ENCODE peak calls at places on chromosomes 2 and 18, in ten cellular contexts. A is stomach, E is heart left ventricle, X is prostate gland, J is A549, I is breast epithelium, K is K562, Q is uterus, M is sigmoid colon, F is transverse colon. L is an unnamed sample. For H3K4me1, the result is how much of the 10 kb centered on the place peaks cover.

GRCh38 chr2:127479219-127479825 is 47.0 kb downstream of the IWS1 start:
- DNase-seq in A (no peak), E (no peak), X (no peak), J (peak), I (no peak), K (peak), Q (no peak), M (no peak), F (no peak), L (no peak)

GRCh38 chr2:66555076-66555475 is 120.2 kb downstream of the MEIS1 start:
- DNase-seq in A (no peak), E (no peak), X (no peak), J (no peak), I (no peak), K (peak), Q (no peak), M (no peak), F (no peak), L (no peak)

GRCh38 chr18:23859466-23860352 is 154.8 kb upstream of the TTC39C start:
- DNase-seq in A (no peak), E (no peak), X (no peak), J (no peak), I (no peak), K (no peak), Q (no peak), M (no peak), F (no peak), L (no peak)

GRCh38 chr2:218405365-218406208 is 5.9 kb downstream of the CTDSP1 start:
- DNase-seq in A (no peak), E (peak), X (no peak), J (no peak), I (no peak), K (no peak), Q (peak), M (peak), F (no peak), L (peak)

GRCh38 chr2:219001100-219001576 is 7.9 kb upstream of the CRYBA2 start:
- DNase-seq in A (no peak), E (no peak), X (no peak), J (no peak), I (no peak), K (no peak), Q (no peak), M (no peak), F (no peak), L (no peak)

GRCh38 chr2:30714811-30715709 is 92.2 kb downstream of the CAPN13 start:
- DNase-seq in A (peak), E (no peak), X (no peak), J (no peak), I (no peak), K (no peak), Q (no peak), M (peak), F (no peak), L (no peak)

GRCh38 chr18:56890632-56891031 is 239.5 kb downstream of the WDR7 start:
- DNase-seq in A (no peak), E (no peak), X (no peak), J (peak), I (no peak), K (no peak), Q (no peak), M (no peak), F (no peak), L (no peak)

GRCh38 chr2:5693288-5694015 is 1.3 kb downstream of the SOX11 start:
- DNase-seq in A (no peak), E (no peak), X (no peak), J (peak), I (no peak), K (no peak), Q (no peak), M (no peak), F (no peak), L (no peak)

GRCh38 chr2:191635333-191636234 is 42.4 kb upstream of the NABP1 start:
- DNase-seq in A (no peak), E (no peak), X (no peak), J (no peak), I (no peak), K (no peak), Q (no peak), M (no peak), F (no peak), L (no peak)

GRCh38 chr18:74906189-74906588 is 302.8 kb downstream of the PTGR3 start:
- DNase-seq in A (no peak), E (no peak), X (no peak), J (no peak), I (no peak), K (no peak), Q (no peak), M (no peak), F (peak), L (no peak)

GRCh38 chr18:3623769-3624545 is 174.0 kb downstream of the TGIF1 start:
- DNase-seq in A (peak), E (peak), X (peak), J (peak), I (peak), K (peak), Q (peak), M (peak), F (peak), L (peak)

GRCh38 chr2:147789720-147790119 is 55.1 kb upstream of the ACVR2A start:
- DNase-seq in A (no peak), E (no peak), X (no peak), J (no peak), I (no peak), K (no peak), Q (no peak), M (no peak), F (no peak), L (no peak)

GRCh38 chr2:204205548-204205947 is 269.0 kb downstream of the ICOS start:
- DNase-seq in A (no peak), E (no peak), X (no peak), J (no peak), I (no peak), K (no peak), Q (no peak), M (no peak), F (no peak), L (no peak)

GRCh38 chr2:96870631-96871255 is 863 bp upstream of the SEMA4C start:
- DNase-seq in A (peak), E (no peak), X (peak), J (peak), I (peak), K (peak), Q (peak), M (peak), F (peak), L (peak)

GRCh38 chr2:12555012-12555645 is 161.6 kb upstream of the TRIB2 start:
- DNase-seq in A (no peak), E (no peak), X (no peak), J (no peak), I (no peak), K (peak), Q (no peak), M (no peak), F (no peak), L (no peak)

GRCh38 chr2:162333968-162334367 is 10.0 kb upstream of the GCA start:
- DNase-seq in A (peak), E (no peak), X (no peak), J (peak), I (no peak), K (no peak), Q (no peak), M (no peak), F (peak), L (peak)

GRCh38 chr2:3108710-3109702 is 268.6 kb downstream of the EIPR1 start:
- DNase-seq in A (no peak), E (no peak), X (no peak), J (no peak), I (no peak), K (no peak), Q (no peak), M (peak), F (no peak), L (no peak)

GRCh38 chr2:88813612-88814011 is 122.1 kb downstream of the RPIA start:
- DNase-seq in A (no peak), E (no peak), X (no peak), J (no peak), I (no peak), K (no peak), Q (no peak), M (no peak), F (no peak), L (no peak)

GRCh38 chr2:206920310-206920709 is 19.0 kb upstream of the CPO start:
- DNase-seq in A (no peak), E (no peak), X (no peak), J (no peak), I (no peak), K (no peak), Q (no peak), M (no peak), F (no peak), L (no peak)

GRCh38 chr2:100416939-100417744 is at the start of gene CHST10:
- DNase-seq in A (peak), E (peak), X (peak), J (peak), I (no peak), K (peak), Q (peak), M (peak), F (peak), L (peak)

GRCh38 chr2:8629402-8629801 is 52.5 kb upstream of the ID2 start:
- DNase-seq in A (no peak), E (no peak), X (no peak), J (no peak), I (no peak), K (no peak), Q (no peak), M (no peak), F (no peak), L (no peak)

GRCh38 chr2:210577263-210578071 is 21.1 kb downstream of the CPS1 start:
- DNase-seq in A (no peak), E (no peak), X (no peak), J (peak), I (no peak), K (peak), Q (no peak), M (no peak), F (no peak), L (no peak)

GRCh38 chr2:164967781-164968228 is 12.5 kb upstream of the SLC38A11 start:
- DNase-seq in A (no peak), E (no peak), X (peak), J (peak), I (no peak), K (no peak), Q (no peak), M (no peak), F (no peak), L (no peak)

GRCh38 chr2:96727431-96727830 is 12.4 kb downstream of the LMAN2L start:
- DNase-seq in A (no peak), E (no peak), X (no peak), J (peak), I (no peak), K (no peak), Q (no peak), M (peak), F (no peak), L (no peak)

GRCh38 chr2:196606516-196606915 is 33.0 kb upstream of the CCDC150 start:
- DNase-seq in A (no peak), E (no peak), X (no peak), J (no peak), I (no peak), K (no peak), Q (no peak), M (no peak), F (no peak), L (no peak)

GRCh38 chr2:33190393-33190937 is 243.7 kb downstream of the LTBP1 start:
- DNase-seq in A (no peak), E (no peak), X (no peak), J (no peak), I (no peak), K (no peak), Q (no peak), M (no peak), F (no peak), L (no peak)

GRCh38 chr2:67923696-67924095 is 139.1 kb downstream of the C1D start:
- DNase-seq in A (no peak), E (no peak), X (no peak), J (no peak), I (no peak), K (no peak), Q (no peak), M (no peak), F (no peak), L (peak)

GRCh38 chr2:25378731-25379490 is 37.2 kb upstream of the DNMT3A start:
- DNase-seq in A (peak), E (no peak), X (no peak), J (no peak), I (no peak), K (no peak), Q (no peak), M (peak), F (no peak), L (no peak)

GRCh38 chr2:6079405-6079804 is 387.2 kb downstream of the SOX11 start:
- DNase-seq in A (no peak), E (no peak), X (no peak), J (no peak), I (no peak), K (no peak), Q (no peak), M (no peak), F (no peak), L (no peak)

GRCh38 chr2:169393068-169393590 is 30.8 kb upstream of the LRP2 start:
- DNase-seq in A (no peak), E (no peak), X (no peak), J (no peak), I (peak), K (no peak), Q (no peak), M (no peak), F (no peak), L (no peak)

GRCh38 chr2:43831438-43832294 is 7.0 kb downstream of the ABCG5 start:
- DNase-seq in A (no peak), E (no peak), X (no peak), J (no peak), I (no peak), K (no peak), Q (no peak), M (no peak), F (no peak), L (peak)

GRCh38 chr18:48824231-48824970 is 126.4 kb downstream of the SMAD7 start:
- DNase-seq in A (peak), E (peak), X (no peak), J (no peak), I (no peak), K (no peak), Q (peak), M (peak), F (no peak), L (peak)

GRCh38 chr2:190432567-190433231 is 24.5 kb downstream of the MFSD6 start:
- DNase-seq in A (no peak), E (no peak), X (no peak), J (no peak), I (no peak), K (no peak), Q (no peak), M (no peak), F (no peak), L (peak)

GRCh38 chr18:68763082-68763481 is 34.8 kb upstream of the CCDC102B start:
- DNase-seq in A (no peak), E (no peak), X (no peak), J (no peak), I (no peak), K (no peak), Q (no peak), M (no peak), F (no peak), L (no peak)

GRCh38 chr2:233053928-233054774 is 6.0 kb upstream of the INPP5D start:
- DNase-seq in A (peak), E (peak), X (peak), J (peak), I (no peak), K (peak), Q (no peak), M (peak), F (peak), L (peak)

GRCh38 chr2:88265352-88265960 is 95.3 kb downstream of the THNSL2 start:
- DNase-seq in A (no peak), E (peak), X (no peak), J (peak), I (peak), K (peak), Q (no peak), M (no peak), F (no peak), L (no peak)

GRCh38 chr2:103615706-103616105 is 853.9 kb downstream of the TMEM182 start:
- DNase-seq in A (no peak), E (no peak), X (no peak), J (no peak), I (no peak), K (no peak), Q (no peak), M (no peak), F (no peak), L (no peak)

GRCh38 chr2:106858810-106859209 is 27.2 kb downstream of the ST6GAL2 start:
- DNase-seq in A (no peak), E (no peak), X (no peak), J (peak), I (no peak), K (no peak), Q (no peak), M (no peak), F (no peak), L (no peak)

DNA sequence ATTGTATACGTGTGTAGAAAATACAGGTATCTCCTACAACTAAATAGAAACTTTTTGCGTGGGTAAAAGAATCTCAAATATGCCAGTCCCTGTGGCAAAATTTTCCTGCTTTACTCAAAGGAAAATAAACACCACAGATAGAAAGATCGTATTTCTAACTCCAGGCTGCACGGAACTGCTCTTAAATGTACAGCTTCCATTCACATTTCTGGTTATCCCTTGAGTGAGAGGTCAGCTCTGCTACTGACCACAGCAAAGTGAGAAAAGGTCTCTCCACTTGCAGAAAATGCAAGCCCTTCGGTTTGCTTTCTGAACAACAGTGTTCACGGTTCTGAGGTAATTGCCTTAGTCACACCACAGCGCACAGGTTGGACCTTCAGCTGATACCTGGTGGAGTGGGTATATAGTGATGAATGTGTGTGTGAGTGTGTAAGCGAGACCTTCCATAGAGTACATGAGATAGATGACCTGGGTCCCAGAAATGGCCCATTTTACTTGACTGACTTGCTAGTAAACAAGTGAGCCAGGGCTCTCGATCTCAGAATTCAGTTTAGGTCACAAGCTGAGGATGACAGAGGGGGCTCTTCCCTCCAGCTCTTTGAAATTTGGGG is 52.1 kb downstream of the ALPK2 start:
- DNase-seq in A (no peak), E (no peak), X (no peak), J (no peak), I (no peak), K (no peak), Q (no peak), M (no peak), F (no peak), L (no peak)
- H3K4me1 ChIP-seq in A (under half), E (under half), X (under half), J (under half), I (under half), K (under half), Q (under half), M (under half), F (under half), L (under half)

GRCh38 chr2:71277536-71278103 is 50.7 kb upstream of the PAIP2B start:
- DNase-seq in A (no peak), E (peak), X (no peak), J (peak), I (no peak), K (peak), Q (no peak), M (no peak), F (peak), L (peak)

GRCh38 chr2:71277159-71277498 is 50.2 kb upstream of the PAIP2B start:
- DNase-seq in A (no peak), E (no peak), X (no peak), J (no peak), I (no peak), K (no peak), Q (no peak), M (no peak), F (no peak), L (no peak)

GRCh38 chr2:71275939-71276310 is 49.0 kb upstream of the PAIP2B start:
- DNase-seq in A (no peak), E (no peak), X (no peak), J (no peak), I (no peak), K (no peak), Q (no peak), M (no peak), F (no peak), L (no peak)

GRCh38 chr2:71281950-71282349 is 49.6 kb upstream of the ZNF638 start:
- DNase-seq in A (no peak), E (no peak), X (no peak), J (no peak), I (no peak), K (no peak), Q (no peak), M (no peak), F (no peak), L (no peak)

DNA sequence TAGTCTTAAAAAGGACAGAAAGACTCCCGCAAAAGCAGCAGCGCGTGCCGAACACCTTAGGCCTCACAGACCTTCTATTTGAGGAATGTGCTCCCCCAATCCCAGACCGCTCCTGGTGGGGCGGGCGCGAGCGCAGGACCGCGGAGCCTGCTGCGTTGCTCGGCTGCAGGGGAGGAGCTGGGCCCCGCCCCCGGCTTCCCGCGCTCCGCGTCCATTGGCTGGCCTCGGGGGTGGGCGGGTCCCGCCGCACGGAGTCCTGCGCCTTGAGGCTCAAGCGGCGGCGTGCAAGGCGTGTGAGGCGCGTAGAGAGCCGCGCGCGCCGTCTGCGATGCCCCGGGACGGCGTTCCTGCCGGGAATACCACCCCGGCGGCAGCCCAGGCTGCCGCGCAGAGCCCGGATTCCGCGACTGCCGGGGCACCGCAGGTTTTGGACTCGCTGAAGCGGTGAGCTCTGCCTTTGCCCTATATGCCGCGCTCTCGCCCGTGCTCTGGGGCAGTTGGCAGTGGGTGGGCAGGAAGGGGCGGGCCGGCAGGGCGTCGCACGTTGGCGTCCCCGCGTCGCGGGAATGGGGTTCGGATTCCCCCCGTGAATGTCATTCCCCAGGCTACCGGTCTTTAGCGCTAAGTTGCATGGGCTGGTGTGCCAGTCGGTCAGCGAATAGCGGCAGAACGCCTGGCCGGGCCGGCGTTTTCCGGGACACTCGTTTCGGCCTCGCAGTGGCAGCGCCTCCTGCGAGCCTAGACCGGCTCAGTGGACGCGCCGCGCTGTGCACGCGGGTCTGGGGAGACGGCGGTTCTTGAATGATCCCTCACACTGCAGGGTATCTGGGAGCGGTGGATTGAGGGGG is 49.6 kb upstream of the PAIP2B start:
- DNase-seq in A (peak), E (peak), X (peak), J (peak), I (peak), K (peak), Q (peak), M (peak), F (peak), L (peak)
- TF ChIP-seq POLR2A in A (no peak), E (peak), X (peak), J (peak), I (no peak), K (no peak), Q (peak), M (no peak), F (no peak), L (no peak)

GRCh38 chr2:134933732-134934131 is 15.1 kb downstream of the CCNT2 start:
- DNase-seq in A (no peak), E (no peak), X (no peak), J (no peak), I (no peak), K (no peak), Q (no peak), M (no peak), F (no peak), L (no peak)
- H3K4me1 ChIP-seq in A (half or more), E (half or more), X (under half), J (half or more), I (under half), K (under half), Q (under half), M (under half), F (under half), L (under half)

GRCh38 chr2:135874966-135875365 is 1.3 kb downstream of the MCM6 start:
- DNase-seq in A (no peak), E (no peak), X (no peak), J (no peak), I (no peak), K (no peak), Q (no peak), M (no peak), F (no peak), L (no peak)

GRCh38 chr2:135876066-135876711 is at the start of gene MCM6:
- DNase-seq in A (peak), E (peak), X (peak), J (peak), I (peak), K (peak), Q (peak), M (peak), F (peak), L (peak)

GRCh38 chr2:135870571-135870970 is 5.7 kb downstream of the MCM6 start:
- DNase-seq in A (no peak), E (no peak), X (no peak), J (no peak), I (no peak), K (no peak), Q (no peak), M (no peak), F (no peak), L (no peak)

GRCh38 chr2:135875491-135876065 is 665 bp downstream of the MCM6 start:
- DNase-seq in A (peak), E (peak), X (peak), J (peak), I (peak), K (peak), Q (peak), M (peak), F (peak), L (peak)
- TF ChIP-seq POLR2A in A (no peak), E (no peak), X (no peak), J (no peak), I (no peak), K (no peak), Q (no peak), M (no peak), F (no peak), L (no peak)

GRCh38 chr2:47620717-47621437 is 162.1 kb upstream of the MSH6 start:
- DNase-seq in A (no peak), E (no peak), X (no peak), J (no peak), I (no peak), K (no peak), Q (no peak), M (no peak), F (no peak), L (no peak)
- H3K4me1 ChIP-seq in A (under half), E (under half), X (under half), J (under half), I (under half), K (under half), Q (under half), M (under half), F (under half), L (under half)